ENCODE peak calls at places on chromosomes 1 and 21, in nine cellular contexts. L is CD8-positive, alpha-beta T cell; Q is cardiac fibroblast; U is foreskin fibroblast; A is left ventricle myocardium inferior; J is H1; D is fibroblast of mammary gland; W is breast epithelium; T is brain microvascular endothelial cell. P is an unnamed sample.

GRCh38 chr1:28266920-28267322 is 7.6 kb downstream of the SESN2 start:
- DNase-seq in L (no peak), Q (peak), U (no peak), A (no peak), J (no peak), D (no peak), W (no peak), T (no peak), P (no peak)

GRCh38 chr21:44618909-44619308 is 7.0 kb downstream of the KRTAP10-8 start:
- DNase-seq in L (peak), Q (no peak), U (no peak), A (no peak), J (no peak), D (no peak), W (no peak), T (no peak), P (no peak)

GRCh38 chr1:77636864-77637263 is 45.6 kb downstream of the ZZZ3 start:
- DNase-seq in L (no peak), Q (no peak), U (no peak), A (no peak), J (no peak), D (no peak), W (no peak), T (no peak), P (no peak)

GRCh38 chr21:35020446-35020845 is 28.7 kb downstream of the RUNX1 start:
- DNase-seq in L (no peak), Q (no peak), U (no peak), A (no peak), J (no peak), D (no peak), W (no peak), T (no peak), P (no peak)

GRCh38 chr1:216723274-216723780 is at the start of gene ESRRG:
- DNase-seq in L (no peak), Q (peak), U (no peak), A (peak), J (peak), D (no peak), W (peak), T (no peak), P (no peak)

GRCh38 chr1:54480201-54480848 is 67.7 kb upstream of the ACOT11 start:
- DNase-seq in L (no peak), Q (no peak), U (no peak), A (no peak), J (no peak), D (no peak), W (no peak), T (no peak), P (no peak)

GRCh38 chr1:41102208-41102607 is 80.7 kb upstream of the SLFNL1 start:
- DNase-seq in L (no peak), Q (peak), U (peak), A (peak), J (no peak), D (peak), W (peak), T (peak), P (peak)

GRCh38 chr1:210908257-210908656 is 225.7 kb downstream of the KCNH1 start:
- DNase-seq in L (no peak), Q (no peak), U (no peak), A (no peak), J (no peak), D (no peak), W (no peak), T (no peak), P (no peak)

GRCh38 chr1:180092931-180093650 is 61.6 kb upstream of the QSOX1 start:
- DNase-seq in L (no peak), Q (peak), U (no peak), A (no peak), J (no peak), D (peak), W (no peak), T (peak), P (no peak)

GRCh38 chr1:197799271-197799670 is 24.0 kb upstream of the DENND1B start:
- DNase-seq in L (no peak), Q (peak), U (peak), A (no peak), J (no peak), D (peak), W (no peak), T (peak), P (peak)

GRCh38 chr1:245682638-245683376 is 528.0 kb downstream of the KIF26B start:
- DNase-seq in L (no peak), Q (peak), U (peak), A (no peak), J (no peak), D (peak), W (no peak), T (no peak), P (no peak)

GRCh38 chr1:194067772-194068171 is 881.4 kb upstream of the B3GALT2 start:
- DNase-seq in L (no peak), Q (no peak), U (peak), A (no peak), J (no peak), D (no peak), W (no peak), T (no peak), P (no peak)

GRCh38 chr21:37087188-37087587 is 14.1 kb downstream of the TTC3 start:
- DNase-seq in L (no peak), Q (peak), U (peak), A (no peak), J (no peak), D (peak), W (no peak), T (peak), P (no peak)
- TF ChIP-seq CTCF in L (peak), Q (peak), U (peak), A (peak), J (peak), D (peak), W (no peak), T (peak), P (peak)

GRCh38 chr1:244665771-244666217 is 12.9 kb downstream of the DESI2 start:
- DNase-seq in L (no peak), Q (no peak), U (no peak), A (no peak), J (no peak), D (peak), W (no peak), T (peak), P (no peak)
- H3K4me3 ChIP-seq in L (no peak), Q (no peak), U (no peak), A (no peak), J (no peak), D (no peak), W (no peak), T (no peak), P (no peak)

GRCh38 chr1:61757945-61758344 is 15.7 kb downstream of the PATJ start:
- DNase-seq in L (no peak), Q (peak), U (peak), A (no peak), J (no peak), D (peak), W (no peak), T (peak), P (peak)
- TF ChIP-seq CTCF in L (no peak), Q (no peak), U (no peak), A (no peak), J (no peak), D (no peak), W (no peak), T (no peak), P (no peak)

GRCh38 chr1:241265428-241265827 is 91.6 kb downstream of the RGS7 start:
- DNase-seq in L (no peak), Q (no peak), U (peak), A (no peak), J (no peak), D (peak), W (no peak), T (no peak), P (no peak)
- H3K4me3 ChIP-seq in L (no peak), Q (no peak), U (no peak), A (no peak), J (no peak), D (no peak), W (no peak), T (no peak), P (no peak)

DNA sequence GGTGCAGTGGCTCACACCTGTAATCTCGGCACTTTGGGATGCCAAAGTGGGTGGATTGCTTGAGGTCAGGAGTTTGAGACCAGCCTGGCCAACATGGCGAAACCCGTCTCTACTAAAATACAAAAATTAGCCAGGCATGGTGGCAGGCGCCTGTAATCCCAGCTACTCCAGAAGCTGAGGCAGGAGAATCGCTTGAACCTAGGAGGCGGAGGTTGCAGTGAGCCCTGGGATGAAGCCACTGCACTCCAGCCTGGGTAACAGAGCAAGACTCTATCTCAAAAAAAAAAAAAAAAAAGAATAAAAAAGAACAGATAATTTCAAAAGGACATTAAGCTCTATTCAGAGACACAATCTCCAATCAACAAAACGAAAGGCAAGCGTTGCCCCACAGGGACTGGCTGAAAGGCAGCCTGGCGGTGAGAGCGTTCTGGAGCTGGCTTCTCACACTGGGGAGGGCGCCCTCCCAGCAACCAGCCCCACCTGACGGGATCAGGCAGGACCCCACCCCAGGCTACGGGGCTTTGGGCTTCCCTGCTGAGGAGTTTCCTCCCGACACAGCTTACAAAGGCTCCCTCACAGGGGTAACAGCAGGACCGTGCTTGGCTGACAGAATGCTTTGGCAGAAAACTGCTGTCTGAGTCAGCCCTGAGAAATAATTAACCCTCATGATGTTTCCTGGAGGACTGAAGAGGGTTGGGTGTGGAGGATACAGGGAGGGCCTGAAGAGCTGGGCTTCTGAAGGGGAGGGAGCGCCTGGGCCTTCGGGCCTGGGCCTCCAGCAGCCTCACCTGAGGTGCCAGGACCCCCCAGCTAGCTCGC is 31.1 kb upstream of the SRP9 start:
- DNase-seq in L (no peak), Q (peak), U (peak), A (peak), J (peak), D (peak), W (peak), T (peak), P (no peak)
- TF ChIP-seq CTCF in L (no peak), Q (peak), U (peak), A (peak), J (peak), D (peak), W (no peak), T (peak), P (peak)

DNA sequence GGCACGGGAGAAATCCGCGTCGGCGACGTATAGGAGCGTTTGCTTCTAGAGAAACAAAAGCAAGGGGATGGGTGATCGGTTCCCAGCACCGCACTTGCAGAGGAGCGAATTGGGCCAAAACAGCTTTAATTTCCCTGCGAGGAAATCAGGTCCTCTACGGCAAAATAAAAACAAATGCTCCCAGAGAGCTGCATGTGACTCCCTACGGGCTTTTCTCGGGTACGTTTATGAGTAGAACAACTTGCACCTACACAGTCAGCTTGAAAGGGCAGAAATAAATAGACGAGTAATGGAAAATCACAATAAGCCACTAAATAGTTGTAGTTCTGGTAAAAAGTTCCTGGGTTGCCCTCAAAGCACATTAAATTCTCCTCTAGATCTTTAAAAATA is 1.2 kb downstream of the NHLH2 start:
- DNase-seq in L (no peak), Q (no peak), U (no peak), A (no peak), J (no peak), D (no peak), W (no peak), T (no peak), P (no peak)
- H3K4me3 ChIP-seq in L (no peak), Q (no peak), U (peak), A (peak), J (peak), D (peak), W (no peak), T (no peak), P (no peak)

DNA sequence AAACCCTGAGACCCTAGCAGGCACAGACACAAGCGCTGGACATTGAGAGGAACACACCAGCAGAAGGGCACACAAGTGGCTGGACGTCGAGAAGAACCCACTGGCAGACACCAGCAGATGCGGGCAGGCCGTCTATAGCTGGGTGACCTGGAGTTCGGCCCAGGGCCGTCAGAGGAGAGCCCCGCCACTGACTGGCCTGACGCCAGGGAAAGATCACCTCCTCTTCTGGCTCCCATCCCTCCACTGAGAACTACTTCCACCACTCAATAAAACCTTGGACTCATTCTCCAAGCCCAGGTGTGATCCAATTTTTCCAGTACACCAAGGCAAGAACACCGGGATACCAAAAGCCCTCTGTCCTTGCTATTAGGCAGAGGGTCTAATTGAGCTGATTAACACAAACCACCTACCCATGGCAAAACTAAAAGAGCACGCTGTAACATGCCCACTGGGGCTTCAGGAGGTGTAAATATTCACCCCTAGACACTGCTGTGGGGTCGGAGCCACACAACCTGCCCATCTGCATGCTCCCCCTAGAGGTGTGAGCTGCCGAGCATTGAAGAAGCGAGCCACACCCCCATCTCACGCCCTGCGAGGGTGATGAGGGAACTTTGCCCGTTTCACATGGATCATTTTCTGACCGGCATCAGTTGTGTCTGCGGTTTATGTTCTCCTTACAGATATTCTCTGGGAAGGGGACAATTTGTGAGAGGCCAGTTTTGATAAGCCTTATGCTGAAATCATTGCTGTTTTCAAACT is 104.8 kb downstream of the HLX start:
- DNase-seq in L (no peak), Q (no peak), U (no peak), A (no peak), J (peak), D (no peak), W (no peak), T (no peak), P (no peak)
- TF ChIP-seq CTCF in L (no peak), Q (peak), U (no peak), A (no peak), J (peak), D (peak), W (no peak), T (no peak), P (no peak)

GRCh38 chr1:204319027-204319426 is 40.7 kb downstream of the PLEKHA6 start:
- DNase-seq in L (no peak), Q (no peak), U (no peak), A (no peak), J (no peak), D (no peak), W (no peak), T (no peak), P (no peak)
- H3K4me3 ChIP-seq in L (no peak), Q (no peak), U (no peak), A (no peak), J (no peak), D (no peak), W (no peak), T (no peak), P (no peak)

GRCh38 chr1:29658688-29659087 is 422.4 kb downstream of the PTPRU start:
- DNase-seq in L (no peak), Q (no peak), U (no peak), A (no peak), J (no peak), D (no peak), W (no peak), T (no peak), P (no peak)

GRCh38 chr1:29653886-29654450 is 417.6 kb downstream of the PTPRU start:
- DNase-seq in L (no peak), Q (no peak), U (no peak), A (no peak), J (no peak), D (no peak), W (no peak), T (no peak), P (no peak)

GRCh38 chr1:29655145-29655544 is 418.8 kb downstream of the PTPRU start:
- DNase-seq in L (no peak), Q (no peak), U (no peak), A (no peak), J (no peak), D (no peak), W (no peak), T (no peak), P (no peak)

GRCh38 chr1:29657816-29658215 is 421.5 kb downstream of the PTPRU start:
- DNase-seq in L (no peak), Q (no peak), U (no peak), A (no peak), J (no peak), D (no peak), W (no peak), T (no peak), P (no peak)

DNA sequence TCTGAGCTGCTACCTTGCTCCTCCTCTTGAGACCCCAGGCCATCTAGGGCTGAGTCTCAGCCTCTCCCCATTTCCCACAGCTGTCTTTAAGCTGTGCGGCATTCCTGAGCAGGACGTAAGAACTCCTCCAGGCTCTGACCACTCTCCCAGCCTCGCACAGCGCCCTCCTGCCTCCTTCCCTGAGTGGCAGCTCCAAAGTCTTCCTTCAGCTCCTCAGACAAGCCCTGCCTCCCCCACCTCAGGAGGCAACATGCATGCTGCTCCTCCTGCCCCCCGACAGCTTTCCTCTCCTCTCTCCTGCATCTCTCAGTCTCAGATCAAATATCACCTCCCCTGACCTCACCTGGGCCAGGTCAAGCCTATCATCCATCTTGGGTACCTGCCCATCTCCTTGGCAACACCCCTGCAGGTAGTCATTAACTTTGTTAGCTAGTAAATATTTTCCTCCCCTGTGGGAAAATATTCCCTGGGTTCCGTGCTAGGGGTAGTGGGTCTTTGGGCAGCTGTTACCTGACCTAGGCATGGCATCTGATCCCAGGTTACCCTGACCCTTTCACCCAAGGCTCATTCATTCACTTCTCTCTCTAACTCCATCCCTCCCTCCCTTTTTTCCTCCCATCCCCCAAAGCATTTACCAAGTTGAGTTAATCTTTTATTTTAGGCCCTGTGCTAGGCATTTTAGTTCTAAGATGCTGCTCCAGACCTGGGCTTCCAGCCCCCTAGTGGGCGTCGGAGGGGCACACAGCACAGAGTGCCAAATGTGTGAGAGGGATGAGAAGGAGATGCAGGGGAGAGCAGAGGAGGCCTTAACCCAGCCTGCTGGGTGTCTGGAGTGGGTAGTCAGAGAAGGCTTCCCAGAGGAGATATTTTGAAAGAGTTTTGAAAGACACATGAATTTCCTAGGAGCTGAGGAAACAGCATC is 419.9 kb downstream of the PTPRU start:
- DNase-seq in L (no peak), Q (no peak), U (no peak), A (no peak), J (peak), D (no peak), W (no peak), T (no peak), P (no peak)
- TF ChIP-seq CTCF in L (no peak), Q (peak), U (peak), A (peak), J (peak), D (peak), W (no peak), T (peak), P (peak)